ENCODE peak calls at places on chromosomes 6 and 20, in four cellular contexts. B is hippocampal formation, V is HTR-8/SVneo, M is NCI-H748 treated with DMSO at 0.1 percent for 48 hours. U is an unnamed sample.

GRCh38 chr6:137715589-137716045 is 151.4 kb upstream of the TNFAIP3 start:
- DNase-seq in B (no peak), V (no peak), M (no peak), U (no peak)

GRCh38 chr6:162636167-162636566 is 91.4 kb downstream of the PRKN start:
- DNase-seq in B (no peak), V (no peak), M (no peak), U (no peak)

GRCh38 chr6:41733707-41734665 is 1.4 kb downstream of the TFEB start:
- DNase-seq in B (peak), V (peak), M (peak), U (no peak)

GRCh38 chr20:47703748-47704147 is 81.5 kb downstream of the SULF2 start:
- DNase-seq in B (no peak), V (no peak), M (no peak), U (no peak)

GRCh38 chr6:21885532-21886089 is 292.1 kb downstream of the SOX4 start:
- DNase-seq in B (no peak), V (peak), M (no peak), U (peak)

GRCh38 chr6:131972761-131973160 is 21.6 kb upstream of the CCN2 start:
- DNase-seq in B (no peak), V (no peak), M (no peak), U (no peak)

GRCh38 chr6:131042664-131043063 is 20.4 kb downstream of the EPB41L2 start:
- DNase-seq in B (peak), V (no peak), M (no peak), U (no peak)

GRCh38 chr20:46144626-46145025 is 26.5 kb downstream of the CD40 start:
- DNase-seq in B (no peak), V (no peak), M (no peak), U (peak)

GRCh38 chr20:63692436-63693078 is 3.9 kb upstream of the TNFRSF6B start:
- DNase-seq in B (no peak), V (no peak), M (no peak), U (no peak)

GRCh38 chr6:113082691-113083090 is 735.6 kb downstream of the RFPL4B start:
- DNase-seq in B (no peak), V (peak), M (no peak), U (peak)

GRCh38 chr6:34182751-34183531 is 37.1 kb upstream of the GRM4 start:
- DNase-seq in B (no peak), V (no peak), M (no peak), U (no peak)

GRCh38 chr6:107894821-107895396 is 63.1 kb downstream of the SEC63 start:
- DNase-seq in B (no peak), V (no peak), M (no peak), U (peak)

GRCh38 chr6:156844089-156844488 is 66.9 kb downstream of the ARID1B start:
- DNase-seq in B (no peak), V (no peak), M (no peak), U (no peak)

GRCh38 chr6:133590814-133591213 is 298.1 kb upstream of the TCF21 start:
- DNase-seq in B (no peak), V (no peak), M (no peak), U (peak)

GRCh38 chr6:25413506-25413905 is 134.3 kb downstream of the CARMIL1 start:
- DNase-seq in B (no peak), V (no peak), M (no peak), U (no peak)

U was measured in bronchial epithelial cell.